ENCODE peak calls at places on chromosomes 13 and 19, in nine cellular contexts. Y is CD8-positive, alpha-beta T cell; H is HCT116; X is heart left ventricle; L is effector memory CD8-positive, alpha-beta T cell; D is stromal cell of bone marrow; O is MV-4-11; K is right lobe of liver; E is GM19239. Q is an unnamed sample.
A peak's percentile ranks its signal among the peaks of the same experiment; 100 is the strongest.

GRCh38 chr13:112067121-112067741 is at the start of gene SOX1:
- DNase-seq in K (no peak), D (no peak), O (no peak), H (no peak), L (no peak), X (no peak), E (no peak), Y (no peak), Q (no peak)

GRCh38 chr19:1481893-1482360 is 2.9 kb upstream of the C19orf25 start:
- DNase-seq in O (no peak), K (peak; percentile 53), L (no peak), H (no peak), D (no peak), E (no peak), Y (no peak), X (no peak), Q (no peak)

GRCh38 chr19:7104783-7105447 is 35.4 kb downstream of the ZNF557 start:
- DNase-seq in Y (no peak), D (no peak), L (no peak), H (no peak), E (peak; percentile 12), K (no peak), X (no peak), O (peak; percentile 93), Q (no peak)

GRCh38 chr13:23612182-23612581 is 42.0 kb downstream of the TNFRSF19 start:
- DNase-seq in O (no peak), E (no peak), D (no peak), X (no peak), K (no peak), H (no peak), Y (no peak), L (no peak), Q (no peak)

GRCh38 chr19:3710265-3710812 is 2.2 kb downstream of the TJP3 start:
- DNase-seq in O (peak; percentile 81), L (no peak), E (no peak), D (no peak), K (peak; percentile 95), Y (no peak), X (peak; percentile 87), H (peak; percentile 83), Q (peak; percentile 78)

GRCh38 chr19:39407644-39408391 is 1.2 kb downstream of the ZFP36 start:
- DNase-seq in D (no peak), L (peak; percentile 69), K (peak; percentile 77), X (peak; percentile 59), H (no peak), O (peak; percentile 43), E (no peak), Y (peak; percentile 77), Q (no peak)

GRCh38 chr19:17281391-17282304 is at the start of gene ANKLE1:
- DNase-seq in H (no peak), E (no peak), Y (peak; percentile 40), O (peak; percentile 90), L (no peak), D (no peak), K (peak; percentile 63), X (no peak), Q (no peak)

GRCh38 chr19:47848871-47849473 is 10.1 kb upstream of the TPRX2 start:
- DNase-seq in D (no peak), E (no peak), K (no peak), O (peak; percentile 61), X (no peak), L (no peak), Y (peak; percentile 23), H (peak; percentile 57), Q (peak; percentile 32)

Q was measured in NCI-H460.